ENCODE peak calls at places on chromosome 19, in ten cellular contexts. G is Ammon's horn; U is neural crest cell; V is NAMALWA; Z is stimulated activated CD8-positive, alpha-beta memory T cell treated with anti-CD3 and anti-CD28 coated beads, Interleukin-7, amount 100 ng/mL, for 1 hour; A is uterus; B is lower leg skin; Q is anterior cingulate cortex; M is lung microvascular endothelial cell; X is nephron progenitor cell. E is an unnamed sample.

GRCh38 chr19:58476498-58477015 is 405 bp downstream of the ZNF446 start:
- DNase-seq in G (no peak), U (no peak), V (no peak), Z (no peak), A (no peak), B (no peak), Q (peak; percentile 50), M (no peak), X (no peak), E (no peak)

GRCh38 chr19:38529610-38530009 is 88.1 kb downstream of the MAP4K1 start:
- DNase-seq in G (no peak), U (no peak), V (no peak), Z (no peak), A (no peak), B (no peak), Q (no peak), M (no peak), X (no peak), E (no peak)

GRCh38 chr19:13430790-13431582 is 75.3 kb downstream of the CACNA1A start:
- DNase-seq in G (peak; percentile 27), U (peak; percentile 44), V (peak; percentile 68), Z (no peak), A (no peak), B (no peak), Q (no peak), M (peak; percentile 60), X (peak; percentile 49), E (peak; percentile 82)

GRCh38 chr19:33290956-33291622 is 11.2 kb downstream of the CEBPA start:
- DNase-seq in G (no peak), U (no peak), V (no peak), Z (no peak), A (no peak), B (no peak), Q (no peak), M (no peak), X (no peak), E (no peak)

GRCh38 chr19:40502647-40503046 is 35.8 kb downstream of the SPTBN4 start:
- DNase-seq in G (no peak), U (no peak), V (peak; percentile 21), Z (no peak), A (no peak), B (no peak), Q (no peak), M (peak; percentile 18), X (no peak), E (peak; percentile 51)

GRCh38 chr19:56106993-56107392 is 14.1 kb downstream of the ZNF787 start:
- DNase-seq in G (no peak), U (no peak), V (no peak), Z (no peak), A (no peak), B (no peak), Q (no peak), M (no peak), X (no peak), E (no peak)

GRCh38 chr19:45779231-45780145 is 2.8 kb downstream of the DMPK start:
- DNase-seq in G (no peak), U (peak; percentile 84), V (peak; percentile 92), Z (peak; percentile 52), A (peak; percentile 94), B (peak; percentile 97), Q (no peak), M (peak; percentile 93), X (peak; percentile 99), E (peak; percentile 98)

GRCh38 chr19:7272856-7273578 is 21.2 kb downstream of the INSR start:
- DNase-seq in G (no peak), U (no peak), V (peak; percentile 68), Z (no peak), A (no peak), B (no peak), Q (no peak), M (no peak), X (no peak), E (no peak)

GRCh38 chr19:49601482-49602038 is 10.6 kb downstream of the PRR12 start:
- DNase-seq in G (no peak), U (no peak), V (no peak), Z (no peak), A (no peak), B (no peak), Q (no peak), M (no peak), X (no peak), E (no peak)

GRCh38 chr19:38977445-38978314 is 2.1 kb upstream of the FBXO17 start:
- DNase-seq in G (no peak), U (no peak), V (no peak), Z (no peak), A (no peak), B (no peak), Q (no peak), M (no peak), X (no peak), E (no peak)

GRCh38 chr19:17873661-17874422 is 2.1 kb downstream of the SLC5A5 start:
- DNase-seq in G (no peak), U (peak; percentile 58), V (peak; percentile 82), Z (no peak), A (no peak), B (no peak), Q (no peak), M (peak; percentile 28), X (peak; percentile 84), E (peak; percentile 88)

GRCh38 chr19:44685877-44686276 is 13.1 kb upstream of the CEACAM16 start:
- DNase-seq in G (peak; percentile 26), U (no peak), V (no peak), Z (no peak), A (no peak), B (no peak), Q (no peak), M (no peak), X (no peak), E (no peak)

GRCh38 chr19:57245066-57245465 is 4.6 kb downstream of the ZNF805 start:
- DNase-seq in G (no peak), U (no peak), V (no peak), Z (no peak), A (no peak), B (no peak), Q (no peak), M (no peak), X (no peak), E (no peak)

GRCh38 chr19:21128901-21129698 is 12.7 kb upstream of the ZNF431 start:
- DNase-seq in G (no peak), U (no peak), V (no peak), Z (no peak), A (no peak), B (no peak), Q (no peak), M (no peak), X (no peak), E (no peak)

GRCh38 chr19:9306443-9306842 is 3.2 kb downstream of the ZNF699 start:
- DNase-seq in G (no peak), U (no peak), V (no peak), Z (no peak), A (no peak), B (no peak), Q (no peak), M (no peak), X (no peak), E (no peak)

GRCh38 chr19:42573642-42574041 is 21.1 kb downstream of the CEACAM8 start:
- DNase-seq in G (no peak), U (no peak), V (no peak), Z (no peak), A (no peak), B (no peak), Q (no peak), M (no peak), X (no peak), E (no peak)

GRCh38 chr19:17339088-17339741 is 1.9 kb downstream of the GTPBP3 start:
- DNase-seq in G (no peak), U (no peak), V (peak; percentile 46), Z (no peak), A (no peak), B (no peak), Q (no peak), M (no peak), X (peak; percentile 43), E (peak; percentile 84)

GRCh38 chr19:16164222-16164890 is 9.0 kb downstream of the CIB3 start:
- DNase-seq in G (no peak), U (no peak), V (no peak), Z (no peak), A (no peak), B (no peak), Q (no peak), M (no peak), X (no peak), E (no peak)

GRCh38 chr19:3586124-3586626 is 897 bp downstream of the GIPC3 start:
- DNase-seq in G (no peak), U (peak; percentile 44), V (peak; percentile 53), Z (no peak), A (no peak), B (no peak), Q (no peak), M (no peak), X (peak; percentile 64), E (peak; percentile 77)

GRCh38 chr19:30255783-30256509 is 116.2 kb upstream of the ZNF536 start:
- DNase-seq in G (no peak), U (no peak), V (no peak), Z (no peak), A (no peak), B (peak; percentile 23), Q (no peak), M (no peak), X (peak; percentile 37), E (peak; percentile 61)

GRCh38 chr19:27833031-27833430 is 1379.9 kb downstream of the UQCRFS1 start:
- DNase-seq in G (no peak), U (no peak), V (no peak), Z (no peak), A (no peak), B (no peak), Q (no peak), M (no peak), X (no peak), E (no peak)

GRCh38 chr19:589693-590395 is at the start of gene HCN2:
- DNase-seq in G (no peak), U (no peak), V (no peak), Z (no peak), A (no peak), B (no peak), Q (no peak), M (no peak), X (no peak), E (no peak)

GRCh38 chr19:29663861-29664752 is 1.2 kb upstream of the PLEKHF1 start:
- DNase-seq in G (no peak), U (no peak), V (no peak), Z (no peak), A (no peak), B (peak; percentile 86), Q (no peak), M (no peak), X (no peak), E (no peak)

GRCh38 chr19:56155124-56155687 is 14.1 kb downstream of the ZNF444 start:
- DNase-seq in G (no peak), U (no peak), V (no peak), Z (no peak), A (no peak), B (no peak), Q (no peak), M (no peak), X (peak; percentile 30), E (peak; percentile 78)

GRCh38 chr19:19597809-19598306 is 20.6 kb downstream of the PBX4 start:
- DNase-seq in G (no peak), U (no peak), V (no peak), Z (no peak), A (no peak), B (no peak), Q (no peak), M (peak; percentile 7), X (no peak), E (no peak)

GRCh38 chr19:33649919-33650305 is 28.2 kb downstream of the CHST8 start:
- DNase-seq in G (no peak), U (no peak), V (no peak), Z (no peak), A (no peak), B (no peak), Q (no peak), M (no peak), X (no peak), E (no peak)

GRCh38 chr19:1104452-1105216 is 840 bp downstream of the GPX4 start:
- DNase-seq in G (peak; percentile 70), U (peak; percentile 64), V (peak; percentile 82), Z (peak; percentile 61), A (peak; percentile 75), B (peak; percentile 95), Q (peak; percentile 46), M (peak; percentile 85), X (peak; percentile 84), E (peak; percentile 78)

GRCh38 chr19:46670874-46671273 is 9.9 kb upstream of the DACT3 start:
- DNase-seq in G (no peak), U (no peak), V (no peak), Z (no peak), A (no peak), B (no peak), Q (no peak), M (no peak), X (no peak), E (no peak)